ENCODE peak calls at places on chromosomes 12 and 14, in six cellular contexts. T is activated CD4-positive, alpha-beta T cell treated with anti-CD3 and anti-CD28 coated beads for 1 hour; C is aorta; R is activated naive CD8-positive, alpha-beta T cell treated with anti-CD3 and anti-CD28 coated beads, Interleukin-2, amount 10 ng/mL, durations not matched to agents 7 days and 5 days; S is foreskin keratinocyte; U is HepG2. A is an unnamed sample.

GRCh38 chr14:71764701-71765347 is 167.4 kb upstream of the RGS6 start:
- DNase-seq in T (no peak), C (no peak), R (no peak), S (no peak), U (no peak), A (no peak)

GRCh38 chr14:39015360-39015961 is 87.6 kb downstream of the SEC23A start:
- DNase-seq in T (no peak), C (no peak), R (no peak), S (peak), U (peak), A (no peak)

GRCh38 chr14:60510254-60510975 is 1.5 kb downstream of the SIX6 start:
- DNase-seq in T (no peak), C (no peak), R (peak), S (no peak), U (no peak), A (no peak)

GRCh38 chr12:116244001-116244400 is 33.5 kb downstream of the MED13L start:
- DNase-seq in T (no peak), C (no peak), R (no peak), S (no peak), U (no peak), A (no peak)

GRCh38 chr14:70921669-70922068 is 14.4 kb downstream of the PCNX1 start:
- DNase-seq in T (no peak), C (no peak), R (no peak), S (peak), U (no peak), A (no peak)

GRCh38 chr14:103123128-103123633 is at the start of gene TNFAIP2:
- DNase-seq in T (no peak), C (peak), R (no peak), S (no peak), U (no peak), A (peak)

GRCh38 chr12:84912191-84913142 is at the start of gene SLC6A15:
- DNase-seq in T (no peak), C (peak), R (peak), S (peak), U (no peak), A (peak)

GRCh38 chr12:106975098-106975497 is 11.8 kb downstream of the MTERF2 start:
- DNase-seq in T (no peak), C (no peak), R (no peak), S (no peak), U (no peak), A (no peak)

GRCh38 chr12:25977047-25977446 is 18.6 kb downstream of the RASSF8 start:
- DNase-seq in T (no peak), C (no peak), R (no peak), S (no peak), U (no peak), A (no peak)

GRCh38 chr12:103667129-103667528 is 80.1 kb downstream of the STAB2 start:
- DNase-seq in T (no peak), C (no peak), R (no peak), S (no peak), U (no peak), A (no peak)

GRCh38 chr14:72891666-72892102 is 2.2 kb downstream of the DPF3 start:
- DNase-seq in T (no peak), C (no peak), R (no peak), S (no peak), U (no peak), A (no peak)

GRCh38 chr12:65093571-65093970 is 27.5 kb downstream of the WIF1 start:
- DNase-seq in T (no peak), C (no peak), R (no peak), S (no peak), U (no peak), A (no peak)

GRCh38 chr12:31650927-31651326 is 8.6 kb upstream of the ETFBKMT start:
- DNase-seq in T (no peak), C (no peak), R (no peak), S (no peak), U (no peak), A (no peak)